ENCODE peak calls at places on chromosomes 11 and 22, in seven cellular contexts. I, U, G, D, V, L and M are unnamed samples.

GRCh38 chr22:32780726-32781310 is 20.7 kb upstream of the TIMP3 start:
- DNase-seq in V (no peak), I (no peak), L (no peak), U (no peak), D (no peak), G (no peak), M (no peak)

GRCh38 chr11:70128435-70128906 is 50.4 kb downstream of the ANO1 start:
- DNase-seq in U (no peak), D (no peak), G (peak; percentile 14), I (peak; percentile 41), V (no peak), L (no peak), M (peak; percentile 90)

GRCh38 chr11:65134240-65134951 is at the start of gene SYVN1:
- DNase-seq in G (peak; percentile 80), V (peak; percentile 97), I (peak; percentile 75), U (peak; percentile 91), D (peak; percentile 94), L (peak; percentile 89), M (peak; percentile 91)

GRCh38 chr11:43790444-43790794 is 90.2 kb upstream of the ALKBH3 start:
- DNase-seq in U (no peak), D (no peak), G (no peak), I (peak; percentile 22), V (no peak), L (no peak), M (no peak)

GRCh38 chr11:15590131-15590530 is 475.4 kb downstream of the INSC start:
- DNase-seq in G (no peak), D (no peak), L (no peak), U (no peak), I (no peak), V (peak; percentile 30), M (no peak)

GRCh38 chr11:109939176-109939810 is 153.9 kb upstream of the ZC3H12C start:
- DNase-seq in I (peak; percentile 85), U (peak; percentile 44), L (no peak), G (peak; percentile 54), V (peak; percentile 50), D (no peak), M (peak; percentile 46)

GRCh38 chr11:125091247-125091876 is 20.1 kb downstream of the TMEM218 start:
- DNase-seq in U (peak; percentile 72), G (peak; percentile 47), L (no peak), D (no peak), I (no peak), V (peak; percentile 90), M (peak; percentile 81)

GRCh38 chr22:47693606-47694005 is 931.2 kb downstream of the TBC1D22A start:
- DNase-seq in G (no peak), V (no peak), I (no peak), D (peak; percentile 16), U (no peak), L (no peak), M (no peak)

GRCh38 chr11:75768112-75768908 is at the start of gene DGAT2:
- DNase-seq in G (peak; percentile 84), U (peak; percentile 93), V (peak; percentile 93), I (peak; percentile 47), L (peak; percentile 47), D (peak; percentile 85), M (peak; percentile 87)

GRCh38 chr11:115162919-115163318 is 341.3 kb downstream of the CADM1 start:
- DNase-seq in D (no peak), U (no peak), V (no peak), I (no peak), L (no peak), G (no peak), M (no peak)

GRCh38 chr22:37133304-37134018 is 16.3 kb downstream of the IL2RB start:
- DNase-seq in G (peak; percentile 18), U (peak; percentile 28), D (no peak), V (no peak), L (no peak), I (no peak), M (no peak)

GRCh38 chr22:46514592-46515207 is 22.7 kb downstream of the CELSR1 start:
- DNase-seq in V (no peak), U (no peak), D (no peak), L (no peak), G (no peak), I (no peak), M (no peak)

GRCh38 chr22:38953577-38954413 is 3.6 kb upstream of the APOBEC3A start:
- DNase-seq in L (peak; percentile 85), G (no peak), U (peak; percentile 18), V (no peak), D (no peak), I (no peak), M (no peak)

GRCh38 chr11:289706-290620 is 1.0 kb downstream of the PGGHG start:
- DNase-seq in L (no peak), V (peak; percentile 37), D (no peak), G (no peak), I (no peak), U (no peak), M (no peak)

GRCh38 chr11:67376873-67377808 is 3.7 kb upstream of the CLCF1 start:
- DNase-seq in I (no peak), G (no peak), L (no peak), V (no peak), D (no peak), U (no peak), M (no peak)

GRCh38 chr11:102421262-102421661 is 31.3 kb downstream of the TMEM123 start:
- DNase-seq in G (no peak), D (no peak), V (no peak), I (no peak), U (no peak), L (no peak), M (no peak)

GRCh38 chr11:72974487-72975205 is 160.4 kb downstream of the ATG16L2 start:
- DNase-seq in G (no peak), I (no peak), D (no peak), U (no peak), L (no peak), V (no peak), M (no peak)

GRCh38 chr11:64339754-64340408 is at the start of gene CCDC88B:
- DNase-seq in G (no peak), L (no peak), U (no peak), V (no peak), D (no peak), I (no peak), M (no peak)

GRCh38 chr11:113505541-113506375 is 30.6 kb upstream of the DRD2 start:
- DNase-seq in V (peak; percentile 33), I (peak; percentile 22), G (peak; percentile 55), L (no peak), D (no peak), U (no peak), M (peak; percentile 23)

GRCh38 chr22:24410110-24410856 is 17.1 kb upstream of the ADORA2A start:
- DNase-seq in D (no peak), G (no peak), U (no peak), I (no peak), V (peak; percentile 6), L (no peak), M (no peak)

GRCh38 chr11:77690649-77691048 is 53.1 kb upstream of the CLNS1A start:
- DNase-seq in D (no peak), I (no peak), U (no peak), L (no peak), V (no peak), G (no peak), M (no peak)

DNA sequence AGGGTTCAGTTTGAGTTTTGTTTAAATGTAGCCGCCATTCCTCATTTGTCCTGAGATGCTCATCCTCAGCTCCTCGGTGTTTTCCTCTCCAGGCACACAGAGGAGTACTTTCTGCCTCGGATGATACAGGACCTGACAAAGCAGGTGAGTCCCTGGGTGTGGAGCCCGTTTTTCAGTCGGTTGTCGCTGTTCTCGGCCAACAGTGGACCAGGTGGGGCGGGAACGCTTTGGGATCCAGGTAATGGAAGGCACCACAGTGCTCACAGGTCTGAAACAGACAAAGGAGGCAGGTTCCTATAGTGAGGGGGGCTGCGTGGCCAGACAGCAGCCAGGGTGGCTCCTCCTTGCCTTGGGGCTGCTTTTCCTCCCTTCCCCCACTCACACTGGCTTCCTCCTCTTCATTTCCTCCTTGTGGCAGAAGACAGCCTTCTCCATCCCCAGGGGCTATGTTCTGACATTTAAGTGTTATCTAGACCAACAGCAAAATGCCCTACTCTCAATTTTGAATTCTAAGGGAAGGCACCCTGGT is 19.4 kb downstream of the NADSYN1 start:
- DNase-seq in U (no peak), L (no peak), V (no peak), I (no peak), G (no peak), D (no peak), M (no peak)
- TF ChIP-seq JUND in U (no peak), L (no peak), V (no peak), I (no peak), G (no peak), D (no peak), M (no peak)

DNA sequence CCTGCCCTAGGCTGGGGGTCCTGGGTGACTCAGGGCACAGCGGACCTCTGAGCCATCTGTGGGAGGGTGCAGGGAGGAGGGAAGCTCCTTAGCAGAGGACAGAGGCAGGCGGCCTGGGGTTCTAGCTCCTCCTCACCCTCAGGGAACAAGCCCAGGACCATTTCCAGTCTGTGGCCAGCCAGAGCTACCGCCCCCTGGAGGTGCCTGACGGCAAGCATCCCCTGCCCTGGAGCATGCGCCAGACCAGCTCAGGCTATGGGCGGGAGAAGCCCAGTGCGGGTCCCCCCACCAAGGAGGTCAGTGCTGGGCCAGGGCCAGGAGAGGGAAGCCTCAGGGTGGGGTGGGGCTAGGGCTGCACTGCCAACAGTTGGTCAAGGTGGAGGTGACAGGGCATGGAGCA is 26.0 kb upstream of the LRRC10B start:
- DNase-seq in L (no peak), G (no peak), I (no peak), U (peak; percentile 79), V (peak; percentile 70), D (peak; percentile 96), M (no peak)
- TF ChIP-seq JUND in L (no peak), G (no peak), I (no peak), U (no peak), V (no peak), D (no peak), M (no peak)

GRCh38 chr11:30878400-30878799 is 292.2 kb upstream of the MPPED2 start:
- DNase-seq in I (no peak), U (no peak), D (no peak), G (no peak), V (peak; percentile 10), L (no peak), M (no peak)

GRCh38 chr11:30876656-30877371 is 290.7 kb upstream of the MPPED2 start:
- DNase-seq in U (no peak), L (no peak), D (no peak), I (no peak), V (no peak), G (no peak), M (no peak)

GRCh38 chr11:30873924-30874323 is 287.8 kb upstream of the MPPED2 start:
- DNase-seq in V (no peak), I (no peak), L (no peak), G (no peak), D (no peak), U (no peak), M (no peak)

GRCh38 chr11:30876228-30876627 is 290.1 kb upstream of the MPPED2 start:
- DNase-seq in U (no peak), V (no peak), D (no peak), L (no peak), I (no peak), G (no peak), M (no peak)

GRCh38 chr11:30879322-30880020 is 293.3 kb upstream of the MPPED2 start:
- DNase-seq in G (no peak), U (no peak), D (no peak), L (no peak), I (no peak), V (peak; percentile 6), M (no peak)
- TF ChIP-seq JUND in G (no peak), U (no peak), D (no peak), L (no peak), I (no peak), V (no peak), M (no peak)

GRCh38 chr22:27879923-27880322 is 39.1 kb downstream of the PITPNB start:
- DNase-seq in U (peak; percentile 46), L (no peak), V (peak; percentile 55), D (no peak), G (peak; percentile 56), I (peak; percentile 13), M (peak; percentile 40)
- TF ChIP-seq JUND in U (no peak), L (no peak), V (no peak), D (no peak), G (no peak), I (no peak), M (no peak)